ENCODE peak calls at places on chromosomes 3 and 15, in nine cellular contexts. One of them, this sample, is unnamed.

GRCh38 chr3:55376753-55377347 is 110.3 kb downstream of the WNT5A start:
- DNase-seq in T-helper 1 cell: no peak
- DNase-seq in anterior cingulate cortex: no peak
- DNase-seq in activated naive CD8-positive, alpha-beta T cell treated with anti-CD3 and anti-CD28 coated beads, Interleukin-2, amount 50 U/mL, for 24 hours: no peak
- DNase-seq in GM18507: no peak
- DNase-seq in GM12891: no peak
- DNase-seq in activated CD4-positive, alpha-beta T cell treated with anti-CD3 and anti-CD28 coated beads for 24 hours: no peak
- DNase-seq in A172: no peak
- DNase-seq in heart left ventricle: no peak
- DNase-seq in this sample: no peak

GRCh38 chr3:126696701-126697267 is 7.3 kb upstream of the CHCHD6 start:
- DNase-seq in activated naive CD8-positive, alpha-beta T cell treated with anti-CD3 and anti-CD28 coated beads, Interleukin-2, amount 50 U/mL, for 24 hours: no peak
- DNase-seq in GM18507: no peak
- DNase-seq in activated CD4-positive, alpha-beta T cell treated with anti-CD3 and anti-CD28 coated beads for 24 hours: no peak
- DNase-seq in T-helper 1 cell: no peak
- DNase-seq in heart left ventricle: no peak
- DNase-seq in GM12891: no peak
- DNase-seq in A172: no peak
- DNase-seq in anterior cingulate cortex: no peak
- DNase-seq in this sample: no peak

GRCh38 chr3:108420926-108421325 is 89.5 kb downstream of the MYH15 start:
- DNase-seq in heart left ventricle: no peak
- DNase-seq in A172: peak; percentile 25
- DNase-seq in T-helper 1 cell: no peak
- DNase-seq in GM12891: no peak
- DNase-seq in activated naive CD8-positive, alpha-beta T cell treated with anti-CD3 and anti-CD28 coated beads, Interleukin-2, amount 50 U/mL, for 24 hours: no peak
- DNase-seq in GM18507: no peak
- DNase-seq in activated CD4-positive, alpha-beta T cell treated with anti-CD3 and anti-CD28 coated beads for 24 hours: no peak
- DNase-seq in anterior cingulate cortex: no peak
- DNase-seq in this sample: peak; percentile 25

GRCh38 chr15:40793216-40793989 is 13.5 kb upstream of the ZFYVE19 start:
- DNase-seq in T-helper 1 cell: peak; percentile 30
- DNase-seq in GM12891: no peak
- DNase-seq in anterior cingulate cortex: no peak
- DNase-seq in heart left ventricle: no peak
- DNase-seq in GM18507: no peak
- DNase-seq in activated naive CD8-positive, alpha-beta T cell treated with anti-CD3 and anti-CD28 coated beads, Interleukin-2, amount 50 U/mL, for 24 hours: no peak
- DNase-seq in A172: peak; percentile 86
- DNase-seq in activated CD4-positive, alpha-beta T cell treated with anti-CD3 and anti-CD28 coated beads for 24 hours: no peak
- DNase-seq in this sample: peak; percentile 81

GRCh38 chr3:13188975-13189374 is 115.7 kb upstream of the IQSEC1 start:
- DNase-seq in A172: no peak
- DNase-seq in heart left ventricle: no peak
- DNase-seq in GM18507: no peak
- DNase-seq in T-helper 1 cell: peak; percentile 18
- DNase-seq in anterior cingulate cortex: no peak
- DNase-seq in activated naive CD8-positive, alpha-beta T cell treated with anti-CD3 and anti-CD28 coated beads, Interleukin-2, amount 50 U/mL, for 24 hours: no peak
- DNase-seq in activated CD4-positive, alpha-beta T cell treated with anti-CD3 and anti-CD28 coated beads for 24 hours: no peak
- DNase-seq in GM12891: no peak
- DNase-seq in this sample: no peak

GRCh38 chr3:108091498-108092259 is 848 bp upstream of the CD47 start:
- DNase-seq in T-helper 1 cell: no peak
- DNase-seq in anterior cingulate cortex: no peak
- DNase-seq in A172: no peak
- DNase-seq in GM12891: no peak
- DNase-seq in activated naive CD8-positive, alpha-beta T cell treated with anti-CD3 and anti-CD28 coated beads, Interleukin-2, amount 50 U/mL, for 24 hours: peak; percentile 28
- DNase-seq in activated CD4-positive, alpha-beta T cell treated with anti-CD3 and anti-CD28 coated beads for 24 hours: no peak
- DNase-seq in heart left ventricle: peak; percentile 74
- DNase-seq in GM18507: peak; percentile 12
- DNase-seq in this sample: no peak

GRCh38 chr3:14957933-14958332 is 10.6 kb downstream of the NR2C2 start:
- DNase-seq in GM18507: no peak
- DNase-seq in GM12891: no peak
- DNase-seq in anterior cingulate cortex: no peak
- DNase-seq in activated naive CD8-positive, alpha-beta T cell treated with anti-CD3 and anti-CD28 coated beads, Interleukin-2, amount 50 U/mL, for 24 hours: no peak
- DNase-seq in heart left ventricle: no peak
- DNase-seq in A172: no peak
- DNase-seq in T-helper 1 cell: no peak
- DNase-seq in activated CD4-positive, alpha-beta T cell treated with anti-CD3 and anti-CD28 coated beads for 24 hours: no peak
- DNase-seq in this sample: peak; percentile 7

GRCh38 chr3:18153571-18154173 is 271.5 kb downstream of the SATB1 start:
- DNase-seq in activated naive CD8-positive, alpha-beta T cell treated with anti-CD3 and anti-CD28 coated beads, Interleukin-2, amount 50 U/mL, for 24 hours: no peak
- DNase-seq in T-helper 1 cell: no peak
- DNase-seq in GM18507: no peak
- DNase-seq in A172: peak; percentile 53
- DNase-seq in anterior cingulate cortex: no peak
- DNase-seq in heart left ventricle: no peak
- DNase-seq in activated CD4-positive, alpha-beta T cell treated with anti-CD3 and anti-CD28 coated beads for 24 hours: no peak
- DNase-seq in GM12891: no peak
- DNase-seq in this sample: peak; percentile 73

GRCh38 chr3:194689493-194689901 is 3.8 kb downstream of the FAM43A start:
- DNase-seq in heart left ventricle: no peak
- DNase-seq in GM12891: no peak
- DNase-seq in GM18507: no peak
- DNase-seq in T-helper 1 cell: no peak
- DNase-seq in A172: peak; percentile 66
- DNase-seq in activated CD4-positive, alpha-beta T cell treated with anti-CD3 and anti-CD28 coated beads for 24 hours: no peak
- DNase-seq in activated naive CD8-positive, alpha-beta T cell treated with anti-CD3 and anti-CD28 coated beads, Interleukin-2, amount 50 U/mL, for 24 hours: peak; percentile 42
- DNase-seq in anterior cingulate cortex: no peak
- DNase-seq in this sample: peak; percentile 97

GRCh38 chr3:156176048-156176447 is 55.7 kb downstream of the KCNAB1 start:
- DNase-seq in T-helper 1 cell: no peak
- DNase-seq in activated naive CD8-positive, alpha-beta T cell treated with anti-CD3 and anti-CD28 coated beads, Interleukin-2, amount 50 U/mL, for 24 hours: no peak
- DNase-seq in anterior cingulate cortex: no peak
- DNase-seq in GM12891: no peak
- DNase-seq in heart left ventricle: no peak
- DNase-seq in GM18507: no peak
- DNase-seq in activated CD4-positive, alpha-beta T cell treated with anti-CD3 and anti-CD28 coated beads for 24 hours: no peak
- DNase-seq in A172: no peak
- DNase-seq in this sample: no peak

GRCh38 chr3:66441124-66441523 is 59.7 kb downstream of the LRIG1 start:
- DNase-seq in anterior cingulate cortex: no peak
- DNase-seq in T-helper 1 cell: no peak
- DNase-seq in GM12891: no peak
- DNase-seq in activated naive CD8-positive, alpha-beta T cell treated with anti-CD3 and anti-CD28 coated beads, Interleukin-2, amount 50 U/mL, for 24 hours: no peak
- DNase-seq in GM18507: no peak
- DNase-seq in heart left ventricle: no peak
- DNase-seq in activated CD4-positive, alpha-beta T cell treated with anti-CD3 and anti-CD28 coated beads for 24 hours: no peak
- DNase-seq in A172: peak; percentile 86
- DNase-seq in this sample: peak; percentile 21

GRCh38 chr15:67101981-67102929 is 36.9 kb downstream of the SMAD3 start:
- DNase-seq in A172: no peak
- DNase-seq in anterior cingulate cortex: no peak
- DNase-seq in GM12891: no peak
- DNase-seq in activated naive CD8-positive, alpha-beta T cell treated with anti-CD3 and anti-CD28 coated beads, Interleukin-2, amount 50 U/mL, for 24 hours: no peak
- DNase-seq in heart left ventricle: no peak
- DNase-seq in activated CD4-positive, alpha-beta T cell treated with anti-CD3 and anti-CD28 coated beads for 24 hours: no peak
- DNase-seq in T-helper 1 cell: peak; percentile 94
- DNase-seq in GM18507: no peak
- DNase-seq in this sample: peak; percentile 24

GRCh38 chr3:58414538-58415197 is 19.0 kb downstream of the PDHB start:
- DNase-seq in activated CD4-positive, alpha-beta T cell treated with anti-CD3 and anti-CD28 coated beads for 24 hours: peak; percentile 40
- DNase-seq in GM12891: no peak
- DNase-seq in anterior cingulate cortex: no peak
- DNase-seq in T-helper 1 cell: peak; percentile 64
- DNase-seq in activated naive CD8-positive, alpha-beta T cell treated with anti-CD3 and anti-CD28 coated beads, Interleukin-2, amount 50 U/mL, for 24 hours: peak; percentile 45
- DNase-seq in GM18507: peak; percentile 26
- DNase-seq in A172: peak; percentile 56
- DNase-seq in heart left ventricle: no peak
- DNase-seq in this sample: peak; percentile 56

GRCh38 chr3:72577190-72577589 is 271.1 kb downstream of the SHQ1 start:
- DNase-seq in activated CD4-positive, alpha-beta T cell treated with anti-CD3 and anti-CD28 coated beads for 24 hours: no peak
- DNase-seq in T-helper 1 cell: no peak
- DNase-seq in activated naive CD8-positive, alpha-beta T cell treated with anti-CD3 and anti-CD28 coated beads, Interleukin-2, amount 50 U/mL, for 24 hours: no peak
- DNase-seq in GM12891: no peak
- DNase-seq in heart left ventricle: no peak
- DNase-seq in anterior cingulate cortex: no peak
- DNase-seq in GM18507: no peak
- DNase-seq in A172: no peak
- DNase-seq in this sample: no peak

GRCh38 chr3:183745300-183746098 is 47.9 kb downstream of the YEATS2 start:
- DNase-seq in T-helper 1 cell: no peak
- DNase-seq in activated CD4-positive, alpha-beta T cell treated with anti-CD3 and anti-CD28 coated beads for 24 hours: no peak
- DNase-seq in GM18507: no peak
- DNase-seq in activated naive CD8-positive, alpha-beta T cell treated with anti-CD3 and anti-CD28 coated beads, Interleukin-2, amount 50 U/mL, for 24 hours: no peak
- DNase-seq in A172: peak; percentile 47
- DNase-seq in heart left ventricle: no peak
- DNase-seq in anterior cingulate cortex: no peak
- DNase-seq in GM12891: no peak
- DNase-seq in this sample: peak; percentile 22

GRCh38 chr15:67024322-67024997 is 40.9 kb upstream of the SMAD3 start:
- DNase-seq in activated naive CD8-positive, alpha-beta T cell treated with anti-CD3 and anti-CD28 coated beads, Interleukin-2, amount 50 U/mL, for 24 hours: peak; percentile 50
- DNase-seq in anterior cingulate cortex: no peak
- DNase-seq in activated CD4-positive, alpha-beta T cell treated with anti-CD3 and anti-CD28 coated beads for 24 hours: no peak
- DNase-seq in GM12891: no peak
- DNase-seq in GM18507: no peak
- DNase-seq in T-helper 1 cell: peak; percentile 66
- DNase-seq in A172: peak; percentile 91
- DNase-seq in heart left ventricle: no peak
- DNase-seq in this sample: peak; percentile 97

GRCh38 chr3:195139876-195140240 is 131.1 kb downstream of the XXYLT1 start:
- DNase-seq in heart left ventricle: no peak
- DNase-seq in GM18507: no peak
- DNase-seq in anterior cingulate cortex: no peak
- DNase-seq in A172: peak; percentile 67
- DNase-seq in T-helper 1 cell: no peak
- DNase-seq in activated CD4-positive, alpha-beta T cell treated with anti-CD3 and anti-CD28 coated beads for 24 hours: no peak
- DNase-seq in GM12891: no peak
- DNase-seq in activated naive CD8-positive, alpha-beta T cell treated with anti-CD3 and anti-CD28 coated beads, Interleukin-2, amount 50 U/mL, for 24 hours: no peak
- DNase-seq in this sample: no peak

GRCh38 chr15:50315814-50316630 is 39.0 kb downstream of the GABPB1 start:
- DNase-seq in anterior cingulate cortex: no peak
- DNase-seq in T-helper 1 cell: peak; percentile 51
- DNase-seq in activated naive CD8-positive, alpha-beta T cell treated with anti-CD3 and anti-CD28 coated beads, Interleukin-2, amount 50 U/mL, for 24 hours: no peak
- DNase-seq in activated CD4-positive, alpha-beta T cell treated with anti-CD3 and anti-CD28 coated beads for 24 hours: no peak
- DNase-seq in GM12891: no peak
- DNase-seq in A172: peak; percentile 43
- DNase-seq in GM18507: no peak
- DNase-seq in heart left ventricle: no peak
- DNase-seq in this sample: peak; percentile 40

GRCh38 chr3:36124118-36124796 is 256.0 kb upstream of the STAC start:
- DNase-seq in T-helper 1 cell: no peak
- DNase-seq in heart left ventricle: no peak
- DNase-seq in activated naive CD8-positive, alpha-beta T cell treated with anti-CD3 and anti-CD28 coated beads, Interleukin-2, amount 50 U/mL, for 24 hours: no peak
- DNase-seq in anterior cingulate cortex: no peak
- DNase-seq in GM12891: no peak
- DNase-seq in GM18507: no peak
- DNase-seq in A172: peak; percentile 66
- DNase-seq in activated CD4-positive, alpha-beta T cell treated with anti-CD3 and anti-CD28 coated beads for 24 hours: no peak
- DNase-seq in this sample: peak; percentile 20

GRCh38 chr3:172516318-172517214 is 6.7 kb downstream of the TNFSF10 start:
- DNase-seq in activated naive CD8-positive, alpha-beta T cell treated with anti-CD3 and anti-CD28 coated beads, Interleukin-2, amount 50 U/mL, for 24 hours: no peak
- DNase-seq in anterior cingulate cortex: no peak
- DNase-seq in T-helper 1 cell: peak; percentile 78
- DNase-seq in A172: peak; percentile 56
- DNase-seq in activated CD4-positive, alpha-beta T cell treated with anti-CD3 and anti-CD28 coated beads for 24 hours: no peak
- DNase-seq in GM12891: no peak
- DNase-seq in GM18507: no peak
- DNase-seq in heart left ventricle: no peak
- DNase-seq in this sample: peak; percentile 73

GRCh38 chr3:195385526-195385925 is 57.3 kb downstream of the ACAP2 start:
- DNase-seq in heart left ventricle: no peak
- DNase-seq in activated naive CD8-positive, alpha-beta T cell treated with anti-CD3 and anti-CD28 coated beads, Interleukin-2, amount 50 U/mL, for 24 hours: no peak
- DNase-seq in activated CD4-positive, alpha-beta T cell treated with anti-CD3 and anti-CD28 coated beads for 24 hours: no peak
- DNase-seq in anterior cingulate cortex: no peak
- DNase-seq in GM18507: no peak
- DNase-seq in T-helper 1 cell: no peak
- DNase-seq in GM12891: no peak
- DNase-seq in A172: peak; percentile 80
- DNase-seq in this sample: no peak

This sample was measured in fibroblast of gingiva.